ENCODE peak calls at places on chromosomes 5 and 9, in eight cellular contexts. X is H1, T is spleen, K is HL-60, G is transverse colon, D is stomach, W is prostate gland, N is upper lobe of left lung. Y is an unnamed sample.

GRCh38 chr5:173888473-173889135 is 455 bp downstream of the CPEB4 start:
- DNase-seq in X (no peak), T (peak; percentile 91), K (no peak), G (peak; percentile 35), D (no peak), W (no peak), N (peak; percentile 35), Y (no peak)

GRCh38 chr5:130277522-130277921 is 373.3 kb downstream of the CHSY3 start:
- DNase-seq in X (no peak), T (peak; percentile 44), K (no peak), G (no peak), D (no peak), W (no peak), N (no peak), Y (no peak)

GRCh38 chr5:173736923-173737412 is 120.5 kb upstream of the BOD1 start:
- DNase-seq in X (no peak), T (no peak), K (peak; percentile 59), G (peak; percentile 71), D (peak; percentile 34), W (no peak), N (no peak), Y (no peak)

GRCh38 chr9:6195714-6196360 is 19.8 kb upstream of the IL33 start:
- DNase-seq in X (no peak), T (no peak), K (no peak), G (no peak), D (no peak), W (no peak), N (no peak), Y (no peak)

GRCh38 chr5:94849821-94850736 is 231.6 kb downstream of the SLF1 start:
- DNase-seq in X (no peak), T (no peak), K (no peak), G (no peak), D (no peak), W (no peak), N (no peak), Y (no peak)

GRCh38 chr5:126864042-126864688 is 87.2 kb downstream of the LMNB1 start:
- DNase-seq in X (peak; percentile 55), T (no peak), K (no peak), G (no peak), D (no peak), W (no peak), N (no peak), Y (no peak)

GRCh38 chr9:19490269-19490668 is 81.5 kb downstream of the ACER2 start:
- DNase-seq in X (no peak), T (no peak), K (no peak), G (no peak), D (no peak), W (no peak), N (no peak), Y (no peak)

GRCh38 chr9:109903515-109904138 is 123.6 kb downstream of the PALM2AKAP2 start:
- DNase-seq in X (peak; percentile 56), T (no peak), K (peak; percentile 47), G (peak; percentile 70), D (peak; percentile 57), W (peak; percentile 55), N (peak; percentile 59), Y (peak; percentile 49)

GRCh38 chr9:6153425-6153824 is 62.2 kb upstream of the IL33 start:
- DNase-seq in X (no peak), T (no peak), K (no peak), G (no peak), D (no peak), W (no peak), N (no peak), Y (no peak)

GRCh38 chr9:132002827-132003704 is 76.6 kb downstream of the MED27 start:
- DNase-seq in X (no peak), T (no peak), K (no peak), G (no peak), D (no peak), W (no peak), N (no peak), Y (no peak)

GRCh38 chr5:118068886-118069285 is 919.5 kb downstream of the DTWD2 start:
- DNase-seq in X (no peak), T (no peak), K (no peak), G (no peak), D (no peak), W (no peak), N (no peak), Y (no peak)

GRCh38 chr9:74887041-74887980 is at the start of gene TRPM6:
- DNase-seq in X (peak; percentile 73), T (peak; percentile 95), K (peak; percentile 57), G (peak; percentile 84), D (peak; percentile 77), W (peak; percentile 90), N (peak; percentile 93), Y (peak; percentile 72)

GRCh38 chr9:109244179-109245132 is 76.4 kb downstream of the EPB41L4B start:
- DNase-seq in X (peak; percentile 86), T (peak; percentile 87), K (peak; percentile 16), G (peak; percentile 78), D (peak; percentile 79), W (peak; percentile 76), N (peak; percentile 67), Y (peak; percentile 67)

GRCh38 chr9:129454468-129455067 is 166.3 kb downstream of the C9orf50 start:
- DNase-seq in X (no peak), T (no peak), K (no peak), G (no peak), D (no peak), W (no peak), N (no peak), Y (no peak)

GRCh38 chr9:129449066-129449465 is 171.8 kb downstream of the C9orf50 start:
- DNase-seq in X (no peak), T (no peak), K (no peak), G (no peak), D (no peak), W (no peak), N (no peak), Y (no peak)

GRCh38 chr9:129453734-129454133 is 167.2 kb downstream of the C9orf50 start:
- DNase-seq in X (no peak), T (no peak), K (no peak), G (no peak), D (no peak), W (no peak), N (no peak), Y (no peak)

GRCh38 chr9:129451089-129451656 is 169.7 kb downstream of the C9orf50 start:
- DNase-seq in X (no peak), T (no peak), K (no peak), G (no peak), D (no peak), W (no peak), N (no peak), Y (no peak)

GRCh38 chr9:129451669-129452068 is 169.2 kb downstream of the C9orf50 start:
- DNase-seq in X (no peak), T (no peak), K (no peak), G (no peak), D (no peak), W (no peak), N (no peak), Y (no peak)
- H3K27ac ChIP-seq in X (no peak overlapping the region), T (peak overlapping the region; percentile 58), K (no peak overlapping the region), G (peak overlapping the region; percentile 44), D (peak overlapping the region; percentile 38), W (peak overlapping the region; percentile 74), N (no peak overlapping the region), Y (peak overlapping the region; percentile 86)

GRCh38 chr9:101269596-101270324 is 115.0 kb downstream of the BAAT start:
- DNase-seq in X (no peak), T (no peak), K (no peak), G (no peak), D (no peak), W (no peak), N (no peak), Y (no peak)
- TF ChIP-seq POLR2AphosphoS5 in X (no peak), T (no peak), K (no peak), G (no peak), D (no peak), W (no peak), N (no peak), Y (no peak)

GRCh38 chr5:95910521-95910920 is 51.1 kb downstream of the ELL2 start:
- DNase-seq in X (no peak), T (no peak), K (no peak), G (no peak), D (no peak), W (no peak), N (no peak), Y (no peak)
- H3K27ac ChIP-seq in X (no peak overlapping the region), T (no peak overlapping the region), K (no peak overlapping the region), G (no peak overlapping the region), D (no peak overlapping the region), W (no peak overlapping the region), N (no peak overlapping the region), Y (no peak overlapping the region)

DNA sequence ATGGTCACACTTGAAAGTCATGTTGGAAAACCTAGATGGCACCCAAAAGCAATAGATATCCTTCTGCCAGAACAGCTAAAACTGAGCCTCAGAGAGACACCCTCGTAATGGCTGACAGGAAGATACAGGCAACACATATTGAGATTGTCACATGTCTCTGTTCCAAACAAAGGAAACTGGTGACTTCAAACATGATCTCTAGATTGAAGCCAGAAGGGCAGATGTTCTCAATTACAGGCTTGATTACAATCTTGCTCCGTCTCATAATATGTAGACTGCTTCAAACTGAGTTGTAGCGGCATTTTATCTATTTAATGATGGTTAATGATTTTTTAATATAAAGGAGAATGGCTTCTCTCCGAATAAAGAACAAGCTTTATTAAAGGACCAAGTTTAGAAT is 774.3 kb downstream of the KCTD16 start:
- DNase-seq in X (no peak), T (no peak), K (no peak), G (no peak), D (no peak), W (no peak), N (no peak), Y (no peak)
- TF ChIP-seq POLR2AphosphoS5 in X (no peak), T (no peak), K (no peak), G (no peak), D (no peak), W (no peak), N (no peak), Y (no peak)

Y was measured in breast epithelium.